ENCODE peak calls at places on chromosomes 5 and 9, in four cellular contexts. One of them, this sample, is unnamed.

GRCh38 chr9:126155756-126156664 is 170.6 kb upstream of the MVB12B start:
- DNase-seq in neural crest cell: no peak
- DNase-seq in OCI-LY7: no peak
- DNase-seq in fibroblast of lung: no peak
- DNase-seq in this sample: no peak

GRCh38 chr5:177445052-177446016 is 1.3 kb upstream of the PRR7 start:
- DNase-seq in OCI-LY7: peak; percentile 41
- DNase-seq in neural crest cell: no peak
- DNase-seq in fibroblast of lung: no peak
- DNase-seq in this sample: no peak

GRCh38 chr5:139694556-139695182 is 46.5 kb downstream of the CXXC5 start:
- DNase-seq in neural crest cell: no peak
- DNase-seq in OCI-LY7: no peak
- DNase-seq in fibroblast of lung: no peak
- DNase-seq in this sample: no peak

GRCh38 chr5:1038417-1039209 is 30.0 kb downstream of the NKD2 start:
- DNase-seq in OCI-LY7: no peak
- DNase-seq in fibroblast of lung: no peak
- DNase-seq in neural crest cell: no peak
- DNase-seq in this sample: no peak

GRCh38 chr9:123425836-123426365 is 69.9 kb downstream of the CRB2 start:
- DNase-seq in OCI-LY7: no peak
- DNase-seq in fibroblast of lung: no peak
- DNase-seq in neural crest cell: no peak
- DNase-seq in this sample: no peak

GRCh38 chr5:4294878-4295277 is 699.2 kb downstream of the IRX1 start:
- DNase-seq in fibroblast of lung: no peak
- DNase-seq in neural crest cell: no peak
- DNase-seq in OCI-LY7: no peak
- DNase-seq in this sample: no peak

GRCh38 chr9:93060746-93061259 is 2.3 kb downstream of the SUSD3 start:
- DNase-seq in neural crest cell: no peak
- DNase-seq in fibroblast of lung: peak; percentile 66
- DNase-seq in OCI-LY7: peak; percentile 25
- DNase-seq in this sample: no peak

GRCh38 chr9:130118841-130119520 is 53.2 kb upstream of the NCS1 start:
- DNase-seq in fibroblast of lung: peak; percentile 80
- DNase-seq in neural crest cell: no peak
- DNase-seq in OCI-LY7: no peak
- DNase-seq in this sample: no peak

GRCh38 chr5:76084496-76085285 is 1.5 kb downstream of the SV2C start:
- DNase-seq in fibroblast of lung: no peak
- DNase-seq in OCI-LY7: no peak
- DNase-seq in neural crest cell: peak; percentile 20
- DNase-seq in this sample: no peak

GRCh38 chr5:154197801-154198461 is 7.4 kb downstream of the GALNT10 start:
- DNase-seq in neural crest cell: no peak
- DNase-seq in OCI-LY7: no peak
- DNase-seq in fibroblast of lung: peak; percentile 95
- DNase-seq in this sample: no peak

GRCh38 chr9:108851138-108851537 is 4.6 kb downstream of the ACTL7B start:
- DNase-seq in fibroblast of lung: no peak
- DNase-seq in OCI-LY7: no peak
- DNase-seq in neural crest cell: no peak
- DNase-seq in this sample: no peak

GRCh38 chr5:139745800-139746690 is 49.6 kb upstream of the PSD2 start:
- DNase-seq in fibroblast of lung: peak; percentile 83
- DNase-seq in OCI-LY7: peak; percentile 71
- DNase-seq in neural crest cell: peak; percentile 69
- DNase-seq in this sample: no peak

GRCh38 chr5:78589928-78590327 is 58.6 kb downstream of the LHFPL2 start:
- DNase-seq in fibroblast of lung: no peak
- DNase-seq in OCI-LY7: no peak
- DNase-seq in neural crest cell: no peak
- DNase-seq in this sample: no peak

GRCh38 chr9:136726631-136727191 is 14.3 kb downstream of the DIPK1B start:
- DNase-seq in neural crest cell: no peak
- DNase-seq in OCI-LY7: peak; percentile 87
- DNase-seq in fibroblast of lung: peak; percentile 19
- DNase-seq in this sample: no peak

GRCh38 chr5:68920888-68921287 is 172.9 kb upstream of the SLC30A5 start:
- DNase-seq in neural crest cell: no peak
- DNase-seq in fibroblast of lung: no peak
- DNase-seq in OCI-LY7: no peak
- DNase-seq in this sample: no peak
- TF ChIP-seq CTCF in neural crest cell: no peak
- TF ChIP-seq CTCF in fibroblast of lung: no peak
- TF ChIP-seq CTCF in OCI-LY7: no peak
- TF ChIP-seq CTCF in this sample: no peak

GRCh38 chr9:5326893-5327548 is 12.7 kb downstream of the RLN1 start:
- DNase-seq in neural crest cell: peak; percentile 26
- DNase-seq in OCI-LY7: no peak
- DNase-seq in fibroblast of lung: peak; percentile 7
- DNase-seq in this sample: no peak
- TF ChIP-seq CTCF in neural crest cell: no peak
- TF ChIP-seq CTCF in OCI-LY7: no peak
- TF ChIP-seq CTCF in fibroblast of lung: no peak
- TF ChIP-seq CTCF in this sample: no peak

DNA sequence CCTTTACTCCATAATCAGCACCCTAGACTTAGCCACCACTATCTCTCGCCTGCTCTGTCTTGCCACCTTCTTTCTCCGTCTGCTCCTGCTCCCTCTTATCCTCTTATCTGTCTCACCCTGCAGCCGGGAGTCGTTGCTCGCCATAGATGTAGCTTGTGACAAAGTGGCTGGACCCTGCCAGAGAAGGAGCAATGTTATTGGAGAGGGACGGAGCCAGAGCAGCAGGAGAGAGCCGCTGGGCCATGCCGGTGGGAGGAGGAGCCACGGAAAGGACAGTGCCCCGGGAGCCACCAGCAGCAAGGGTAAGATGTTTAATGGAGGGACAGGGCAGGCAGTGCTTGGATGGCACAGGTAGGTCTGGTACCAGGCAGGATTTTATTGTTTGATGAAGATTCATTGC is 137.3 kb downstream of the SEC61B start:
- DNase-seq in neural crest cell: no peak
- DNase-seq in fibroblast of lung: no peak
- DNase-seq in OCI-LY7: no peak
- DNase-seq in this sample: no peak
- TF ChIP-seq CTCF in neural crest cell: no peak
- TF ChIP-seq CTCF in fibroblast of lung: no peak
- TF ChIP-seq CTCF in OCI-LY7: no peak
- TF ChIP-seq CTCF in this sample: no peak

DNA sequence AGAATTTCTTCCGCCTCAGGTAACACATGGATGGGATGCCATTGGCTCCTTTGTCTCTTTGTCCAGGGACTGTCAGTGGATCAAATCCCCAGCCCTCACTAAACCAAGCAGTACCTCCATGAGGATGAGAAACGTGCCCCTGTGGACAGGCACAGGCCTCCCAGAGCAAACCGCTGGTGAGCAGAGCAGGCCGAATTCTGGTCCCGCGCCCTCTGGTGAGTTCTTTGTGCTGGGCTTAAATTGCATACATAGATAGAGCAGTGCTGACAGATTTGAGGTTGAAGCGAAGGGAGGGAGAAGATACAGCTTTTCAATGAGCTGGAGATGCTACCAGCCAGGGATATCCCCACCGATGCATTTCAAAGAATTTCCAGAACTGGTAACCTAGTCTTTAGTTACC is 143.8 kb downstream of the HSD17B3 start:
- DNase-seq in neural crest cell: no peak
- DNase-seq in OCI-LY7: no peak
- DNase-seq in fibroblast of lung: no peak
- DNase-seq in this sample: no peak
- TF ChIP-seq CTCF in neural crest cell: no peak
- TF ChIP-seq CTCF in OCI-LY7: no peak
- TF ChIP-seq CTCF in fibroblast of lung: no peak
- TF ChIP-seq CTCF in this sample: no peak

GRCh38 chr9:111300140-111300735 is 29.8 kb downstream of the OR2K2 start:
- DNase-seq in neural crest cell: no peak
- DNase-seq in OCI-LY7: no peak
- DNase-seq in fibroblast of lung: no peak
- DNase-seq in this sample: no peak
- TF ChIP-seq CTCF in neural crest cell: no peak
- TF ChIP-seq CTCF in OCI-LY7: no peak
- TF ChIP-seq CTCF in fibroblast of lung: no peak
- TF ChIP-seq CTCF in this sample: no peak

This sample was measured in AG09319.